ENCODE peak calls at places on chromosomes 4 and X, in seven cellular contexts. T is hepatocyte, Y is AG04450, R is astrocyte of the spinal cord, M is heart right ventricle, U is right atrium auricular region, B is prostate gland. Q is an unnamed sample.
A peak's percentile ranks its signal among the peaks of the same experiment; 100 is the strongest.

GRCh38 chrX:69489625-69490024 is 14.5 kb upstream of the NALF2 start:
- DNase-seq in U (no peak), B (no peak), Y (no peak), M (no peak), T (no peak), R (no peak), Q (no peak)

GRCh38 chrX:106278951-106279350 is 110.8 kb downstream of the PWWP3B start:
- DNase-seq in B (no peak), Y (no peak), T (no peak), R (peak; percentile 31), U (no peak), M (no peak), Q (no peak)

GRCh38 chr4:6282247-6282646 is 12.6 kb downstream of the WFS1 start:
- DNase-seq in U (no peak), Y (no peak), B (no peak), M (no peak), R (peak; percentile 9), T (no peak), Q (no peak)

GRCh38 chrX:1167918-1168481 is 44.4 kb downstream of the CRLF2 start:
- DNase-seq in R (no peak), T (no peak), B (no peak), U (no peak), M (no peak), Y (no peak), Q (no peak)

GRCh38 chr4:121277194-121278105 is 103.4 kb downstream of the QRFPR start:
- DNase-seq in U (no peak), Y (no peak), R (no peak), T (peak; percentile 23), M (no peak), B (no peak), Q (no peak)

GRCh38 chrX:153952373-153953026 is 8.1 kb upstream of the RENBP start:
- DNase-seq in B (no peak), U (no peak), Y (no peak), R (no peak), M (no peak), T (no peak), Q (no peak)

GRCh38 chr4:158090323-158090722 is 82.5 kb downstream of the GASK1B start:
- DNase-seq in R (peak; percentile 34), B (no peak), Y (no peak), M (no peak), U (no peak), T (no peak), Q (no peak)

GRCh38 chr4:81486502-81486901 is 14.8 kb upstream of the RASGEF1B start:
- DNase-seq in R (no peak), B (peak; percentile 36), U (no peak), T (no peak), Y (no peak), M (no peak), Q (no peak)

GRCh38 chr4:152458801-152459302 is 77.0 kb downstream of the FBXW7 start:
- DNase-seq in R (no peak), T (no peak), B (no peak), Y (no peak), M (no peak), U (no peak), Q (no peak)

GRCh38 chr4:167897116-167897515 is 195.2 kb upstream of the ANXA10 start:
- DNase-seq in T (peak; percentile 31), M (no peak), R (no peak), Y (peak; percentile 30), U (no peak), B (peak; percentile 37), Q (no peak)

GRCh38 chr4:139692300-139693012 is 26.8 kb downstream of the MGST2 start:
- DNase-seq in U (no peak), Y (no peak), M (peak; percentile 42), R (no peak), B (no peak), T (peak; percentile 30), Q (no peak)

GRCh38 chr4:93810340-93810992 is 18.1 kb upstream of the ATOH1 start:
- DNase-seq in B (no peak), R (peak; percentile 38), T (no peak), M (peak; percentile 16), Y (no peak), U (no peak), Q (peak; percentile 27)

DNA sequence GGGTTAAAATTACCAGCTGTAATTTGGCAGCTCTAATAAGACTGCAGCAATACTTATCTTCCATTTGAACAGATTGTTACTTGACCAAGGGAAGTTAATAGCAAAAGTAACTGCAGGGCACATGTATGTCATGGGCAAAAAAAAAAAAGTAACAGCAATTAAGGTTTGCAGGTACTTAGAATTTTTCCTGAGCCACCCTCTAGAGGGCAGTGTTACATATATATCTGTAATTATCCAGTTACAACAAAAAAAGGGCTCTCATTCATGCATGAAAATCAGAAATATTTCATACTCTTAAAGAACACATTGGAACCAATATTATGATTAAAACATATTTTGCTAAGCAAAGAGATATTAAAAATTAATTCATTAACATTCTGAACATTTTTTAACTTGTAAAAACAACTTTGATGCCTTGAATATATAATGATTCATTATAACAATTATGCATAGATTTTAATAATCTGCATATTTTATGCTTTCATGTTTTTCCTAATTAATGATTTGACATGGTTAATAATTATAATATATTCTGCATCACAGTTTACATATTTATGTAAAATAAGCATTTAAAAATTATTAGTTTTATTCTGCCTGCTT is 25.1 kb downstream of the XIAP start:
- DNase-seq in M (peak; percentile 8), U (no peak), T (peak; percentile 73), Y (no peak), R (peak; percentile 55), B (peak; percentile 12), Q (peak; percentile 27)
- TF ChIP-seq CTCF in M (peak; percentile 67), U (peak; percentile 36), T (peak; percentile 55), Y (peak; percentile 51), R (peak; percentile 47), B (peak; percentile 14), Q (peak; percentile 54)

DNA sequence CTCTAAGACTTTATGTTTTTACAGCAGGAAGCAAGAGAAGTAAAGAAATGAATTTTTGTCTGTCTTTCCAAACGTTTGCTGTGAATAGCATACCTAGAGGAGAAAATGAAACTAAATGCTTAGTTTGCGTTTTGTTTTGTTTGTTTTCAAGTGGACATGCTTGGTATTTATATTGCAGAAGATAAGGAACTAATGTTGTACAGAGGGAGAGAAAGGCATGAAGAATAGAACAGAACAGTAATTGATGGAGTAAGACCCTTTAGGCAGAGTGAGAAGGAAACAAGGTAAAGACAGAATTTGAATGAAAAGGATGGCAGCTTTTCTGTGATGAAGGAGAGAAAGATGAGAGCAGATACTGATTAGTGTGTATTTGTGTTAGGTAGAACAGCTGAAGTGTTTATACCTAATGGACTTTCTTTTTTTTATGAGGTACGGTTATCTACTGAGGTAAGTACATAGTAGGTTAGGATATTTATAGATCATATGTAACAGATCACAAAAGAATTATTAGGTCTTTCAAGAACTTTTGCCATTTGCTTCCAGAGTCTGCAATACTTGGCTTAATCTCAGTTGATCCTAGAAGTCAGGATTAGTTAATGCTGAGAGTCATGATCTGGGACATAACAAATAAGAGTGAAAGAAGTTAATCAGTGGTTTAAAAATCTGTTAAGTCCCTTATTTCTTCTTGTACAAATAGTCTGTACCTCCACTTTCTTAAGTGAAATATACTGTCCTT is 36.9 kb downstream of the FABP2 start:
- DNase-seq in U (no peak), R (peak; percentile 38), Y (no peak), T (peak; percentile 11), B (no peak), M (no peak), Q (no peak)
- H3K4me3 ChIP-seq in U (no peak overlapping the region), R (peak overlapping the region; percentile 13), Y (peak overlapping the region; percentile 40), T (peak overlapping the region; percentile 1), B (peak overlapping the region; percentile 3), M (peak overlapping the region; percentile 25), Q (no peak overlapping the region)

DNA sequence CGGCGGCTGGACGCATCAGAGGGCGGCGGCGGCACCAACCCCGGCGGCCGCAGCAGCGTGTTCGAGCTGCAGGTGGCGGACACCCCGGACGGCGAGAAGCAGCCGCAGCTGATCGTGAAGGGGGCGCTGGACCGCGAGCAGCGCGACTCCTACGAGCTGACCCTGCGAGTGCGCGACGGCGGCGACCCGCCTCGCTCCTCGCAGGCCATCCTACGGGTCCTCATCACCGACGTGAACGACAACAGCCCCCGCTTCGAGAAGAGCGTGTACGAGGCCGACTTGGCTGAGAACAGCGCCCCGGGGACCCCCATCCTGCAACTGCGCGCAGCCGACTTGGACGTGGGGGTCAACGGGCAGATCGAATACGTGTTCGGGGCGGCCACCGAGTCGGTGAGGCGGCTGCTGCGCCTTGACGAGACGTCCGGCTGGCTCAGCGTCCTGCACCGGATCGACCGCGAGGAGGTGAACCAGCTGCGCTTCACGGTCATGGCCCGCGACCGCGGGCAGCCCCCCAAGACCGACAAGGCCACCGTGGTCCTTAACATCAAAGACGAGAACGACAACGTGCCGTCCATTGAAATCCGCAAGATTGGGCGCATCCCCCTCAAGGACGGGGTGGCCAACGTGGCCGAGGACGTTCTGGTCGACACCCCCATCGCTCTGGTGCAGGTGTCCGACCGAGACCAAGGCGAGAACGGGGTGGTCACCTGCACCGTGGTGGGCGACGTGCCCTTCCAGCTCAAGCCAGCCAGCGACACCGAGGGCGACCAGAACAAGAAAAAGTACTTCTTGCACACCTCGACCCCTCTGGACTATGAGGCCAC is 2.1 kb downstream of the PCDH7 start:
- DNase-seq in R (no peak), T (peak; percentile 31), M (no peak), U (no peak), B (no peak), Y (no peak), Q (no peak)
- TF ChIP-seq CTCF in R (no peak), T (no peak), M (no peak), U (no peak), B (no peak), Y (no peak), Q (peak; percentile 1)

GRCh38 chrX:11097920-11098319 is 13.2 kb upstream of the HCCS start:
- DNase-seq in U (no peak), B (no peak), M (no peak), T (no peak), R (no peak), Y (no peak), Q (no peak)

GRCh38 chrX:11103006-11103405 is 8.1 kb upstream of the HCCS start:
- DNase-seq in B (no peak), R (no peak), M (no peak), U (no peak), Y (no peak), T (no peak), Q (no peak)

GRCh38 chrX:11100281-11101035 is 10.7 kb upstream of the HCCS start:
- DNase-seq in Y (peak; percentile 52), M (peak; percentile 15), R (peak; percentile 64), T (peak; percentile 72), U (no peak), B (peak; percentile 36), Q (peak; percentile 31)

GRCh38 chrX:11103751-11104150 is 7.4 kb upstream of the HCCS start:
- DNase-seq in Y (no peak), T (no peak), M (no peak), R (no peak), B (no peak), U (no peak), Q (no peak)

GRCh38 chrX:11099465-11099864 is 11.7 kb upstream of the HCCS start:
- DNase-seq in T (no peak), U (no peak), R (no peak), B (no peak), M (no peak), Y (no peak), Q (no peak)
- H3K4me3 ChIP-seq in T (no peak overlapping the region), U (no peak overlapping the region), R (no peak overlapping the region), B (no peak overlapping the region), M (no peak overlapping the region), Y (no peak overlapping the region), Q (no peak overlapping the region)

Q was measured in retinal pigment epithelial cell.